ENCODE peak calls at places on chromosome 20, in nine cellular contexts. I is K562, B is sigmoid colon, K is esophagus muscularis mucosa, U is HepG2, V is SK-N-SH, R is transverse colon, C is upper lobe of left lung, D is H1. X is an unnamed sample.

GRCh38 chr20:17971571-17972013 is 2.8 kb downstream of the MGME1 start:
- DNase-seq in C (no peak), V (no peak), B (no peak), U (peak), K (no peak), I (no peak), D (no peak), R (no peak), X (no peak)

GRCh38 chr20:63946986-63947637 is 9.1 kb downstream of the UCKL1 start:
- DNase-seq in D (no peak), I (no peak), K (no peak), C (peak), B (peak), U (no peak), R (no peak), V (no peak), X (no peak)

GRCh38 chr20:35511814-35512420 is 17.5 kb downstream of the C20orf173 start:
- DNase-seq in B (no peak), I (no peak), D (no peak), R (peak), V (peak), K (no peak), C (no peak), U (peak), X (peak)

GRCh38 chr20:1818895-1819294 is 76.3 kb upstream of the SIRPA start:
- DNase-seq in U (no peak), K (no peak), V (no peak), B (no peak), C (no peak), R (no peak), D (no peak), I (no peak), X (no peak)

GRCh38 chr20:49346682-49347081 is 68.8 kb upstream of the ZNFX1 start:
- DNase-seq in V (peak), B (no peak), U (no peak), I (no peak), D (no peak), K (no peak), C (no peak), R (no peak), X (no peak)

GRCh38 chr20:15882553-15882952 is 690.7 kb downstream of the KIF16B start:
- DNase-seq in V (no peak), U (no peak), I (no peak), C (no peak), K (no peak), D (no peak), B (no peak), R (no peak), X (no peak)

GRCh38 chr20:29497261-29497671 is 1760.2 kb upstream of the DEFB115 start:
- DNase-seq in B (no peak), V (peak), U (peak), D (no peak), I (peak), C (peak), K (peak), R (no peak), X (no peak)

GRCh38 chr20:12989586-12989985 is 19.2 kb upstream of the SPTLC3 start:
- DNase-seq in D (no peak), I (no peak), C (no peak), V (no peak), U (no peak), K (no peak), B (no peak), R (no peak), X (no peak)

GRCh38 chr20:37644605-37645004 is 49.2 kb upstream of the CTNNBL1 start:
- DNase-seq in I (no peak), C (no peak), R (no peak), D (no peak), U (no peak), K (no peak), V (no peak), B (no peak), X (no peak)

GRCh38 chr20:45306431-45306982 is at the start of gene RBPJL:
- DNase-seq in R (no peak), K (no peak), C (peak), V (peak), U (no peak), D (no peak), B (no peak), I (peak), X (no peak)

GRCh38 chr20:1876975-1877603 is 18.1 kb upstream of the SIRPA start:
- DNase-seq in R (no peak), K (no peak), D (no peak), I (peak), C (no peak), V (peak), U (no peak), B (no peak), X (no peak)

GRCh38 chr20:34536798-34537394 is 20.7 kb downstream of the DYNLRB1 start:
- DNase-seq in I (no peak), C (peak), V (peak), R (peak), B (peak), U (peak), D (no peak), K (no peak), X (peak)

GRCh38 chr20:64037498-64038213 is 1.7 kb downstream of the C20orf204 start:
- DNase-seq in I (peak), D (no peak), C (peak), U (no peak), K (no peak), B (no peak), V (no peak), R (no peak), X (no peak)

GRCh38 chr20:53702617-53703016 is 109.0 kb upstream of the ZNF217 start:
- DNase-seq in R (no peak), I (no peak), C (no peak), V (no peak), B (no peak), K (no peak), U (no peak), D (no peak), X (no peak)

GRCh38 chr20:2005831-2006426 is 12.1 kb upstream of the PDYN start:
- DNase-seq in V (no peak), U (peak), I (peak), B (no peak), R (peak), C (peak), K (no peak), D (peak), X (peak)

GRCh38 chr20:44109951-44110361 is 77.0 kb downstream of the JPH2 start:
- DNase-seq in U (no peak), I (peak), C (no peak), D (no peak), B (no peak), K (no peak), R (no peak), V (no peak), X (no peak)

GRCh38 chr20:48275325-48275724 is 490.0 kb upstream of the SULF2 start:
- DNase-seq in C (no peak), V (no peak), I (no peak), D (no peak), B (no peak), K (no peak), U (no peak), R (no peak), X (no peak)

GRCh38 chr20:54688476-54688875 is 213.1 kb downstream of the DOK5 start:
- DNase-seq in D (no peak), I (no peak), R (no peak), B (no peak), K (no peak), U (no peak), V (no peak), C (no peak), X (no peak)

GRCh38 chr20:46592580-46593362 is 42.3 kb upstream of the OCSTAMP start:
- DNase-seq in B (no peak), U (peak), K (no peak), D (no peak), C (no peak), V (no peak), R (no peak), I (no peak), X (no peak)

GRCh38 chr20:21714297-21715192 is 9.1 kb downstream of the PAX1 start:
- DNase-seq in U (no peak), I (no peak), D (no peak), R (no peak), B (no peak), V (no peak), K (no peak), C (peak), X (no peak)

GRCh38 chr20:59810376-59811187 is 122.9 kb downstream of the SYCP2 start:
- DNase-seq in R (no peak), V (peak), C (no peak), K (peak), I (peak), U (no peak), D (no peak), B (no peak), X (peak)

GRCh38 chr20:40563296-40563950 is 125.6 kb downstream of the MAFB start:
- DNase-seq in C (peak), U (no peak), I (peak), K (no peak), V (no peak), B (no peak), D (no peak), R (peak), X (peak)

GRCh38 chr20:47960277-47960676 is 175.0 kb upstream of the SULF2 start:
- DNase-seq in B (no peak), V (no peak), R (no peak), K (no peak), D (no peak), U (peak), I (no peak), C (no peak), X (no peak)

GRCh38 chr20:22775671-22776139 is 191.3 kb upstream of the FOXA2 start:
- DNase-seq in K (no peak), B (no peak), C (no peak), I (no peak), D (no peak), R (no peak), V (no peak), U (peak), X (no peak)

GRCh38 chr20:45506927-45507820 is 8.2 kb downstream of the SPINT3 start:
- DNase-seq in D (no peak), R (no peak), U (no peak), I (no peak), B (no peak), C (no peak), K (no peak), V (no peak), X (no peak)

GRCh38 chr20:22248052-22248667 is 336.2 kb downstream of the FOXA2 start:
- DNase-seq in R (no peak), K (no peak), C (no peak), V (peak), U (peak), D (no peak), B (no peak), I (no peak), X (no peak)

GRCh38 chr20:62344782-62345181 is 22.3 kb downstream of the LAMA5 start:
- DNase-seq in B (no peak), R (no peak), U (no peak), D (no peak), C (no peak), K (no peak), V (no peak), I (no peak), X (no peak)
- TF ChIP-seq EP300 in B (no peak), R (no peak), U (no peak), D (no peak), C (no peak), K (no peak), V (no peak), I (no peak), X (no peak)

DNA sequence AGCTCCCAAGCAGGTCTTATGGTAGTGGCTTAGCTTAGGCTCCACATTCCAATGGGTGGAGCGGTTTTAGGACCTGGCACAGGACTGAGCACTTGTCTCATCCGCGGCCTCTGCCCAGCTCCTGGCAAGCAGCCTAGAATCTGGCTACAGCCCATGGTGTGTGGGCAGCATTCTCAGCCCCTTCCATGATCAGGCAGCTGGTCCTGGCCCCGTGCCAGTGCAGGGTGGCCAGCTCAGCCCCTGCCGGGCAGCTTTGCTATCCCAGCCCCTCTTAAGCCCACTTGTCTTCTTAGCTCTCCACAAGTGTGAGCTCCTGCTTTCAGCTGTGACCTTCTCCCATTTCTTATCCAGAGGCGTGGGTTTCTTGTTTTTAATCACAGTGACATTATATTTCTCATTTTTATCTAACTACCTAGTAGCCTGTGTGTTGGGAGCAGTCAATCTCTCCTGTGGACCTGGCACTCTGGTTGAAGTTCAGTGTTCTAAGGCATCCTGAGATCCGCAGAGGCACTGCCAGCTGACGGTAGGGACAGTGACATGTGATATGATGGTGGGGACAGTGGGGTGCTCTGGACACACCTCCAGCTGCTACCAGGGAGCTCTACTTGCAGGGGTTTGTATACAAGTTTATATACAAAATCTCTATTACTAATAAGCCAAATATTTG is 119.9 kb upstream of the PRND start:
- DNase-seq in U (no peak), I (no peak), D (no peak), V (peak), R (peak), C (peak), K (peak), B (peak), X (no peak)
- TF ChIP-seq POLR2AphosphoS5 in U (no peak), I (no peak), D (no peak), V (no peak), R (no peak), C (no peak), K (no peak), B (no peak), X (no peak)

GRCh38 chr20:20407891-20408805 is 40.2 kb downstream of the INSM1 start:
- DNase-seq in V (peak), U (peak), B (no peak), K (no peak), I (no peak), C (no peak), R (no peak), D (no peak), X (no peak)
- TF ChIP-seq EP300 in V (peak), U (no peak), B (no peak), K (no peak), I (no peak), C (no peak), R (no peak), D (no peak), X (no peak)

GRCh38 chr20:62888406-62888805 is 26.8 kb upstream of the TCFL5 start:
- DNase-seq in V (no peak), D (no peak), I (no peak), K (no peak), B (no peak), R (no peak), U (no peak), C (no peak), X (no peak)

GRCh38 chr20:62888910-62889309 is 27.3 kb upstream of the TCFL5 start:
- DNase-seq in C (no peak), B (no peak), K (no peak), R (no peak), D (no peak), I (no peak), V (no peak), U (no peak), X (no peak)

GRCh38 chr20:62890444-62890843 is 28.8 kb upstream of the TCFL5 start:
- DNase-seq in I (no peak), C (no peak), U (no peak), D (no peak), R (no peak), V (no peak), B (no peak), K (no peak), X (no peak)

GRCh38 chr20:62889871-62890270 is 28.2 kb upstream of the TCFL5 start:
- DNase-seq in B (no peak), C (no peak), D (no peak), K (no peak), U (no peak), R (no peak), I (no peak), V (no peak), X (no peak)

DNA sequence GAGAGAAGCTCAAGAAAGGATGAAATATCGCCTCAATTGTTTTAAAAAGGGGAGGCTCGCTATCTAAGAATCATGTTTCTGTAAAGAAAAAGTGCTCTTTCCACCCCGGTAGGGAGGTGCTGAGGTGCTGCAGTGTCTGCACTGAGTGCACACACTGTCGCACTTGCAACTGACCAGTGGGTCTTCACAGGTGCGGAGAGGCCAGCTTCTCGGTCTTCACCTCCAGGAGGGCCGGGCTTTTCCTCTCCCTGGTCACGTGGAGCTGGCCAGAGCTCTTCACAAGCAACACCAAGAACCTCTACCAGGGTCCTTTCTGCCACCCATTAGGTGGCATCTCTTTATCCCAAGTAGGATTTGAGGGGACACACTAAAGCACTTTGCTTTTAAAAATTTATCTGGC is 27.8 kb upstream of the TCFL5 start:
- DNase-seq in U (no peak), R (no peak), C (no peak), I (no peak), B (no peak), V (no peak), D (no peak), K (no peak), X (no peak)
- TF ChIP-seq POLR2AphosphoS5 in U (no peak), R (no peak), C (no peak), I (no peak), B (no peak), V (no peak), D (no peak), K (no peak), X (no peak)

GRCh38 chr20:58022711-58023110 is 205.7 kb downstream of the ANKRD60 start:
- DNase-seq in V (no peak), U (no peak), K (no peak), C (no peak), I (no peak), R (no peak), B (no peak), D (no peak), X (no peak)
- TF ChIP-seq EP300 in V (no peak), U (no peak), K (no peak), C (no peak), I (no peak), R (no peak), B (no peak), D (no peak), X (no peak)

GRCh38 chr20:11409526-11409925 is 508.2 kb upstream of the BTBD3 start:
- DNase-seq in B (no peak), D (no peak), K (no peak), I (no peak), U (no peak), V (no peak), C (no peak), R (no peak), X (no peak)
- TF ChIP-seq POLR2AphosphoS5 in B (no peak), D (no peak), K (no peak), I (no peak), U (no peak), V (no peak), C (no peak), R (no peak), X (no peak)

GRCh38 chr20:52494244-52494643 is 302.7 kb upstream of the ZFP64 start:
- DNase-seq in U (no peak), V (no peak), K (no peak), B (no peak), D (no peak), I (no peak), C (no peak), R (no peak), X (no peak)

GRCh38 chr20:52496191-52496590 is 304.6 kb upstream of the ZFP64 start:
- DNase-seq in D (no peak), V (no peak), R (no peak), K (no peak), C (no peak), I (no peak), U (no peak), B (no peak), X (no peak)

GRCh38 chr20:52490715-52491430 is 299.3 kb upstream of the ZFP64 start:
- DNase-seq in B (no peak), D (no peak), C (no peak), U (no peak), K (peak), I (no peak), R (no peak), V (no peak), X (no peak)

GRCh38 chr20:52497731-52498130 is 306.2 kb upstream of the ZFP64 start:
- DNase-seq in B (no peak), U (no peak), R (no peak), V (no peak), C (no peak), K (no peak), I (no peak), D (no peak), X (no peak)

DNA sequence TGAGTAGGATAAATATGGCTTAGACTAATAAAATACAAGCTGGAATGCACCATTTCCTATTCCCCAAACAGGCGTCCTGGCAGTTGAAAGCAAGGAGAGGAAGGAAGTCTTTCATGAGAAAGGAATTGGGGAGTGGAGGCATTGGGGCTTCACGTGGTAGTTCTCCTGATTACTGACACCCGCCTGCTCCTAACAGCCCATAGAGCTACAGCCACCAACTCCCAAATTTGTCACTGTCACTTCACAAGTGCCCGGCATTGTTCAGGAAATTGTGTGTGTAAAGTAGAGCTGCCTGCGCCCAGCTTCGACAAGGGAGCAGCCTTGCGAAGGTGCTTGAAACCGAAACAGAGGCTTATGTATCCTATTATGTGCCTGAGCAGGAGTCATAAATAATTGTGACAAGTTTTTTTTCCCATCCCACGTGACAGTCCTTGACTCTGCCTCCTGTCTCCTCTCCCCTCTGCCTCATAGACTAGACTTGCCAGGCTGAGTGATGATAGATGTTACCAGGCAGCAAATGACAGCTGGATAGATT is 301.7 kb upstream of the ZFP64 start:
- DNase-seq in D (no peak), C (no peak), R (no peak), V (no peak), B (no peak), K (no peak), U (no peak), I (no peak), X (no peak)
- TF ChIP-seq EP300 in D (no peak), C (no peak), R (no peak), V (no peak), B (no peak), K (no peak), U (no peak), I (no peak), X (no peak)

GRCh38 chr20:6162239-6162638 is 39.4 kb upstream of the FERMT1 start:
- DNase-seq in C (no peak), R (no peak), K (peak), U (no peak), V (no peak), D (no peak), B (peak), I (no peak), X (no peak)
- TF ChIP-seq POLR2AphosphoS5 in C (peak), R (no peak), K (no peak), U (no peak), V (no peak), D (no peak), B (no peak), I (no peak), X (peak)

X was measured in stomach.